ENCODE peak calls at places on chromosomes 4 and X, in five cellular contexts. N is mammary epithelial cell, V is transverse colon, L is tibial artery, J is WTC11. O is an unnamed sample.
A peak's percentile ranks its signal among the peaks of the same experiment; 100 is the strongest.

GRCh38 chr4:174349156-174349555 is 65.4 kb downstream of the CEP44 start:
- DNase-seq in N (no peak), V (no peak), L (no peak), J (no peak), O (no peak)

GRCh38 chr4:47668810-47669408 is 169.0 kb downstream of the CORIN start:
- DNase-seq in N (peak; percentile 38), V (no peak), L (no peak), J (no peak), O (peak; percentile 13)

GRCh38 chr4:65336465-65336864 is 333.8 kb downstream of the EPHA5 start:
- DNase-seq in N (no peak), V (no peak), L (no peak), J (no peak), O (no peak)

GRCh38 chrX:50168305-50168704 is 32.5 kb downstream of the AKAP4 start:
- DNase-seq in N (no peak), V (no peak), L (no peak), J (no peak), O (no peak)

GRCh38 chr4:14168919-14169318 is 541.4 kb upstream of the BOD1L1 start:
- DNase-seq in N (peak; percentile 96), V (peak; percentile 23), L (peak; percentile 43), J (no peak), O (no peak)

GRCh38 chr4:137909910-137910309 is 332.2 kb downstream of the SLC7A11 start:
- DNase-seq in N (no peak), V (no peak), L (no peak), J (peak; percentile 10), O (no peak)

GRCh38 chr4:80781436-80781835 is 249.1 kb upstream of the BMP3 start:
- DNase-seq in N (no peak), V (no peak), L (no peak), J (no peak), O (no peak)

GRCh38 chr4:159787901-159788300 is 685.0 kb downstream of the RAPGEF2 start:
- DNase-seq in N (peak; percentile 89), V (no peak), L (no peak), J (no peak), O (no peak)

GRCh38 chrX:28042260-28042659 is 61.0 kb upstream of the DCAF8L1 start:
- DNase-seq in N (no peak), V (no peak), L (no peak), J (no peak), O (no peak)

GRCh38 chrX:13473666-13474516 is 95.5 kb upstream of the EGFL6 start:
- DNase-seq in N (no peak), V (no peak), L (no peak), J (no peak), O (no peak)

GRCh38 chrX:108000751-108001150 is 18.6 kb upstream of the TEX13B start:
- DNase-seq in N (peak; percentile 65), V (no peak), L (no peak), J (no peak), O (no peak)

GRCh38 chrX:2325076-2325784 is 175.5 kb downstream of the DHRSX start:
- DNase-seq in N (peak; percentile 65), V (peak; percentile 78), L (no peak), J (no peak), O (peak; percentile 70)

GRCh38 chr4:34202154-34202553 is 2042.2 kb downstream of the ARAP2 start:
- DNase-seq in N (peak; percentile 60), V (no peak), L (no peak), J (no peak), O (no peak)

DNA sequence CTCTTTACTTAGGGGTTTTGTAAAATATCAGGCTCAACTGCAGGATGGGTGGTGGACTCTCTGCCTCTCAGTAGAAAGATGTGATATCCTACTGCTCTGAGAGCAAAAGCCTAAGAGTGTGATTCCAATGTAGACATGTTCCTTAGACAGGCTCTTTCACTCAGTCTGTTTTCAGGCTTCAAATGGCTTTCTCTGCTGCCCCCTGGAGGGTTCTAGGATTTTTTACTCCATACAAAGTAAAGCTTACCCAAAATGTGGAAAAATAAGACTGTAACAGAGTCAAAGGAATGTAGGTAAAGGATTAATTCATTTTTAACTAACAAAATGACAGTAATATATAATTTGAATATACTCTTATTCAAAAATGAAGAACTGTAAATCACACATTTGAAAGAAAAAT is 32.1 kb downstream of the ZGRF1 start:
- DNase-seq in N (peak; percentile 35), V (peak; percentile 22), L (no peak), J (peak; percentile 21), O (peak; percentile 50)
- TF ChIP-seq CTCF in N (peak; percentile 45), V (peak; percentile 43), L (peak; percentile 56), J (peak; percentile 43), O (peak; percentile 67)

GRCh38 chrX:71622347-71623104 is 4.2 kb upstream of the CXCR3 start:
- DNase-seq in N (peak; percentile 65), V (peak; percentile 87), L (peak; percentile 74), J (peak; percentile 47), O (peak; percentile 38)
- TF ChIP-seq CTCF in N (no peak), V (peak; percentile 13), L (no peak), J (no peak), O (no peak)

DNA sequence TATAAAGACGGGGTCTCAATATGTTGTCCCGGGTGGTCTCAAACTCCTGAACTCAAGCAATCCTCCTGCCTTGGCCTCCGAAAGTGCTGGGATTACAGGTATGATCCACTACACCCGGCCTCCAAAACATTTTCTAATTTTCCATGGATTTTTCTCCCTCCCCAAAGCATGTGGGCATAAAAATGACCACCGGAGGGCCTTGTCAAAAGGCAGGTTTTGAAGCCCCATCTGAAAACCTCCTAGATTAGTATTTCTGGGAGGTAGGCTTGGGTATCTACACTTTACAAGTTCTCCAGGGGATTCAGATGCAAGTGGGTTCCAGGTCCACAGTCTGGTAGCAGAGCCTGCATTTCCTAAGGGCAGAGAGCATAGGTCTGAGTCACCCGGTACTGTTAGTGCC is 1.4 kb upstream of the GPR173 start:
- DNase-seq in N (no peak), V (no peak), L (no peak), J (no peak), O (no peak)
- TF ChIP-seq CTCF in N (peak; percentile 17), V (no peak), L (no peak), J (no peak), O (peak; percentile 16)

GRCh38 chrX:110745288-110745687 is 50.3 kb downstream of the CHRDL1 start:
- DNase-seq in N (no peak), V (no peak), L (no peak), J (no peak), O (peak; percentile 26)
- TF ChIP-seq CTCF in N (no peak), V (no peak), L (no peak), J (no peak), O (no peak)

GRCh38 chr4:177251237-177251636 is 58.4 kb upstream of the NEIL3 start:
- DNase-seq in N (no peak), V (peak; percentile 15), L (no peak), J (no peak), O (no peak)
- TF ChIP-seq CTCF in N (no peak), V (no peak), L (no peak), J (no peak), O (no peak)

GRCh38 chr4:155960522-155960921 is 6.9 kb upstream of the CTSO start:
- DNase-seq in N (peak; percentile 56), V (no peak), L (no peak), J (no peak), O (no peak)
- TF ChIP-seq CTCF in N (no peak), V (no peak), L (no peak), J (no peak), O (no peak)

GRCh38 chr4:6576932-6577331 is 1.9 kb downstream of the MAN2B2 start:
- DNase-seq in N (no peak), V (no peak), L (no peak), J (no peak), O (no peak)
- TF ChIP-seq CTCF in N (no peak), V (no peak), L (no peak), J (no peak), O (no peak)

GRCh38 chr4:120506536-120506935 is 416.0 kb downstream of the PRDM5 start:
- DNase-seq in N (no peak), V (no peak), L (no peak), J (no peak), O (no peak)

GRCh38 chr4:120509222-120509621 is 413.3 kb downstream of the PRDM5 start:
- DNase-seq in N (no peak), V (no peak), L (no peak), J (no peak), O (no peak)

DNA sequence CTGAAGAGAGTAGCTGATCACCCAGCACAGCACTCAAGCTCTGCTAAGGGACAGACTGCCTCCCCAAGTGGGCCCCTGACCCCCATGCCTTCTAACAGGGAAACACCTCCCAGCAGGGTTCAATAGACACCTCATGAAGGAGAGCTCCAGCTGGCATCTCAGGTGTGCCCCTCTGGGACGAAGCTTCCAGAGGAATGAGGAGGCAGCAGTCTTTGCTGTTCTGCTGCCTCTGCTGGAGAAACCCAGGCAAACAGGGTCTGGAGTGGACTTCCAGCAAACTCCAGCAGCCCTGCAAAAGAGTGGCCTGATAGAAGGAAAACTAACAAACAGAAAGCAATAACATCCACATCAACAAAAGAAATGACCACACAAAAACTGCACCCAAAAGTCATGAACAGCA is 412.8 kb downstream of the PRDM5 start:
- DNase-seq in N (no peak), V (no peak), L (no peak), J (no peak), O (no peak)
- TF ChIP-seq CTCF in N (no peak), V (no peak), L (no peak), J (no peak), O (no peak)